ENCODE peak calls at places on chromosome 9, in six cellular contexts. L is GM12878, N is WTC11, F is left lung, K is IMR-90, R is progenitor cell of endocrine pancreas. O is an unnamed sample.
A peak's percentile ranks its signal among the peaks of the same experiment; 100 is the strongest.

GRCh38 chr9:24189986-24190385 is 355.7 kb downstream of the IZUMO3 start:
- DNase-seq in L (no peak), N (no peak), F (no peak), K (no peak), R (no peak), O (no peak)

GRCh38 chr9:89421595-89421994 is 76.3 kb downstream of the SEMA4D start:
- DNase-seq in L (no peak), N (no peak), F (no peak), K (peak; percentile 77), R (no peak), O (no peak)

GRCh38 chr9:122020398-122020797 is 72.7 kb downstream of the TTLL11 start:
- DNase-seq in L (no peak), N (no peak), F (no peak), K (peak; percentile 37), R (no peak), O (no peak)

GRCh38 chr9:121985792-121986494 is 107.2 kb downstream of the TTLL11 start:
- DNase-seq in L (no peak), N (no peak), F (no peak), K (no peak), R (no peak), O (no peak)

GRCh38 chr9:92600742-92601261 is 65.0 kb upstream of the ECM2 start:
- DNase-seq in L (no peak), N (no peak), F (no peak), K (peak; percentile 74), R (no peak), O (no peak)

GRCh38 chr9:31612336-31613030 is 772.0 kb upstream of the ACO1 start:
- DNase-seq in L (no peak), N (no peak), F (no peak), K (no peak), R (no peak), O (no peak)

GRCh38 chr9:110599468-110599867 is 19.9 kb upstream of the SVEP1 start:
- DNase-seq in L (no peak), N (peak; percentile 16), F (no peak), K (peak; percentile 50), R (no peak), O (no peak)

GRCh38 chr9:18990494-18990893 is 42.5 kb downstream of the SAXO1 start:
- DNase-seq in L (no peak), N (no peak), F (no peak), K (no peak), R (no peak), O (no peak)

GRCh38 chr9:133558191-133559126 is 24.0 kb downstream of the ADAMTSL2 start:
- DNase-seq in L (peak; percentile 32), N (no peak), F (peak; percentile 54), K (peak; percentile 85), R (no peak), O (peak; percentile 41)

GRCh38 chr9:105318729-105319513 is 74.5 kb downstream of the SLC44A1 start:
- DNase-seq in L (peak; percentile 40), N (no peak), F (no peak), K (no peak), R (no peak), O (no peak)

GRCh38 chr9:83429229-83429628 is 109.0 kb downstream of the FRMD3 start:
- DNase-seq in L (no peak), N (no peak), F (no peak), K (no peak), R (no peak), O (no peak)

GRCh38 chr9:27714388-27714787 is 141.1 kb upstream of the C9orf72 start:
- DNase-seq in L (no peak), N (no peak), F (no peak), K (no peak), R (no peak), O (no peak)
- TF ChIP-seq CTCF in L (no peak), N (peak; percentile 26), F (no peak), K (no peak), R (peak; percentile 48), O (no peak)

GRCh38 chr9:135804588-135805421 is 102.5 kb downstream of the CAMSAP1 start:
- DNase-seq in L (no peak), N (peak; percentile 63), F (no peak), K (peak; percentile 52), R (no peak), O (no peak)
- TF ChIP-seq CTCF in L (no peak), N (no peak), F (no peak), K (no peak), R (no peak), O (no peak)

DNA sequence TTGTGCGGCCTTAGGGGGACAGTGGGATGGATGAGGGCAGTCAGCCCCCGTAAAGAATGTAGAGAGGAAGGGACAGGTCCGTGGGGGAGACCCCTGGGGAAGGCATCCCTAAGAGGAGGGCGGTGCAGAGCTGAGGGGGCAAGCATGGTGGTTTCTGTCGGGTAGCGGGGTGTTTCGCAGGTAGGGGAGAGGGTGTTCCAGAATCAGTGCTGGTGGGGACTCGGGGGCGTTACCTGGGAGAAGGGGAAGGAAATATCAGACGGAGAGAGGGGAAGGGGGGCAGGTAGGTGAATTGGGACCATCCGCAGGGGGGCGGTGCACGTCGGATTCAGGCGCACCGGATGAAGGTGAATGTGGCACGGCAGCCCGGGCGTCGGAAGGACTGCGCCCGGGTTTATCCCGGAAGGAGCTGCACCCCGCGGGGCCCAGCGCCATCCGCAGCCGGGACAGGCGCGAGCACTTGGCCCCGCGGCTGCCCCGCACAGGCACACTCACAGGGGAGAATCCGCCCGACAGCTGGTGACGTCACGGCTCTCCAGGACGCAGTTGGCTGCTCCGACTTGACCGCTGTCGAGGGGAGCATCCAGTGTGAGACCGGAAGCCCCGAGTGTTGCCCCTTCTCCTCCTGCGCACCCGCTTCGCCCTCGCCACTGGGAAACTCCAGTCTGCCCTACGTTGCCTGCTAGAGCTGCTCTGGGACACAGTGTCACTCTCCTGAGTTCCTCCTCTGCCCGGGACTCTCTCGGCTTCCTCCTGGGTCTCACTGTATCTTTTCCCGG is 1.3 kb downstream of the CD72 start:
- DNase-seq in L (no peak), N (peak; percentile 66), F (peak; percentile 86), K (peak; percentile 69), R (no peak), O (peak; percentile 85)
- TF ChIP-seq CTCF in L (peak; percentile 34), N (no peak), F (no peak), K (no peak), R (peak; percentile 19), O (no peak)

GRCh38 chr9:95264954-95265615 is 52.4 kb downstream of the FANCC start:
- DNase-seq in L (no peak), N (no peak), F (no peak), K (peak; percentile 75), R (no peak), O (no peak)

GRCh38 chr9:95270790-95271189 is 46.7 kb downstream of the FANCC start:
- DNase-seq in L (no peak), N (no peak), F (no peak), K (no peak), R (no peak), O (no peak)

GRCh38 chr9:95266649-95267048 is 50.9 kb downstream of the FANCC start:
- DNase-seq in L (peak; percentile 21), N (no peak), F (no peak), K (no peak), R (no peak), O (no peak)

GRCh38 chr9:95265960-95266359 is 51.5 kb downstream of the FANCC start:
- DNase-seq in L (no peak), N (no peak), F (no peak), K (no peak), R (no peak), O (no peak)

DNA sequence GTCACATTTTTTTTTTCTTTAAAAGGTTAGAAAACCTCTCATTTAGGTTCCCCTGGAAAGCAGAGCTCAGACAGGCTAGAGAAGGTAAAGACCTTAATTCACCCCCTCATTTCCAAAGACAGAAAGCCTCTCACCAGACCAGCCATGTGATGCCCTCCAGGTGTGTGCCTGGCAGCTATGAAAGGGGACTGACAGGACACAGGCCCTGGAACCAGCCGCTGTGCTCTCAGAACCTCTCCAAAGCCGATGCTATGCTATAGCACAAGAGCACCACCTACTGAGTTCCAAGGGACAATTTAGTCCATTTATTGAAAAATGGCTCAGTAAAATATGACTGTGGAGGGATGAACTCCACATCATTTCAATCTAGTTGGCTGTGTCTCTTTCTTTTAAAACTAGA is 48.8 kb downstream of the FANCC start:
- DNase-seq in L (no peak), N (peak; percentile 32), F (no peak), K (peak; percentile 41), R (no peak), O (no peak)
- TF ChIP-seq CTCF in L (peak; percentile 31), N (no peak), F (no peak), K (peak; percentile 49), R (peak; percentile 42), O (no peak)

GRCh38 chr9:116647515-116647809 is 39.6 kb upstream of the TRIM32 start:
- DNase-seq in L (no peak), N (no peak), F (no peak), K (no peak), R (no peak), O (no peak)
- TF ChIP-seq CTCF in L (no peak), N (no peak), F (no peak), K (no peak), R (no peak), O (no peak)

O was measured in natural killer cell.